ENCODE peak calls at places on chromosomes 6 and 20, in six cellular contexts. O is GM23338, Y is SK-N-SH, L is HCT116, C is HepG2, P is K562. D is an unnamed sample.
A peak's percentile ranks its signal among the peaks of the same experiment; 100 is the strongest.

GRCh38 chr6:83518946-83519489 is 6.7 kb downstream of the PRSS35 start:
- DNase-seq in C (no peak), L (no peak), P (no peak), Y (peak; percentile 37), O (peak; percentile 23), D (no peak)

GRCh38 chr6:132131351-132131750 is 180.2 kb upstream of the CCN2 start:
- DNase-seq in P (no peak), O (no peak), C (no peak), L (no peak), Y (no peak), D (no peak)

GRCh38 chr6:140541288-140541687 is 1166.8 kb upstream of the CITED2 start:
- DNase-seq in L (no peak), Y (no peak), O (no peak), C (no peak), P (no peak), D (no peak)

GRCh38 chr20:6007529-6008103 is 46.2 kb downstream of the LRRN4 start:
- DNase-seq in P (no peak), L (no peak), O (no peak), Y (no peak), C (peak; percentile 99), D (no peak)

GRCh38 chr6:2196079-2196679 is 49.2 kb downstream of the GMDS start:
- DNase-seq in C (peak; percentile 40), O (peak; percentile 75), P (peak; percentile 61), Y (peak; percentile 57), L (peak; percentile 19), D (peak; percentile 48)

GRCh38 chr6:152461556-152461955 is 175.6 kb downstream of the SYNE1 start:
- DNase-seq in P (no peak), Y (no peak), L (no peak), O (no peak), C (no peak), D (no peak)

GRCh38 chr6:156899532-156899931 is 122.4 kb downstream of the ARID1B start:
- DNase-seq in O (peak; percentile 53), P (no peak), L (no peak), Y (no peak), C (no peak), D (no peak)

GRCh38 chr6:50840112-50840813 is 21.6 kb downstream of the TFAP2B start:
- DNase-seq in C (no peak), L (no peak), P (no peak), Y (no peak), O (no peak), D (no peak)

GRCh38 chr20:56626367-56627121 is 2.6 kb upstream of the TFAP2C start:
- DNase-seq in L (peak; percentile 10), Y (peak; percentile 74), P (peak; percentile 48), O (peak; percentile 92), C (no peak), D (no peak)

GRCh38 chr6:85920782-85921181 is 278.1 kb upstream of the SYNCRIP start:
- DNase-seq in L (no peak), O (no peak), Y (no peak), C (no peak), P (no peak), D (no peak)

GRCh38 chr6:160730911-160731310 is 28.9 kb downstream of the PLG start:
- DNase-seq in C (peak; percentile 31), L (no peak), Y (no peak), P (peak; percentile 63), O (peak; percentile 74), D (no peak)

GRCh38 chr6:13466304-13467215 is 20.8 kb downstream of the GFOD1 start:
- DNase-seq in L (peak; percentile 36), C (no peak), Y (no peak), O (no peak), P (no peak), D (no peak)

GRCh38 chr20:33110147-33110825 is 30.8 kb downstream of the BPIFB4 start:
- DNase-seq in Y (no peak), P (no peak), L (no peak), O (no peak), C (no peak), D (no peak)

GRCh38 chr20:57601211-57601570 is 19.0 kb downstream of the ZBP1 start:
- DNase-seq in Y (no peak), L (no peak), C (no peak), O (no peak), P (no peak), D (no peak)

GRCh38 chr6:31948753-31949413 is 3.0 kb downstream of the CFB start:
- DNase-seq in Y (no peak), L (no peak), O (no peak), C (no peak), P (peak; percentile 89), D (no peak)

GRCh38 chr6:35737413-35738211 is 780 bp downstream of the ARMC12 start:
- DNase-seq in L (peak; percentile 65), P (peak; percentile 79), C (peak; percentile 87), O (peak; percentile 36), Y (peak; percentile 79), D (no peak)
- TF ChIP-seq REST in L (no peak), P (no peak), C (no peak), O (no peak), Y (no peak), D (no peak)

GRCh38 chr20:40892642-40893041 is 136.0 kb upstream of the TOP1 start:
- DNase-seq in P (peak; percentile 8), O (peak; percentile 12), C (no peak), Y (no peak), L (no peak), D (no peak)
- TF ChIP-seq CTCF in P (no peak), O (no peak), C (peak; percentile 42), Y (no peak), L (no peak), D (peak; percentile 10)

GRCh38 chr20:46055269-46055668 is 26.3 kb downstream of the SLC12A5 start:
- DNase-seq in O (no peak), L (no peak), P (no peak), Y (no peak), C (no peak), D (no peak)
- H3K27me3 ChIP-seq in O (peaks cover 65% of the 10 kb centered on the region), L (peaks cover 8% of the 10 kb centered on the region), P (peaks cover 5% of the 10 kb centered on the region), Y (no peaks in the 10 kb centered on the region), C (no peaks in the 10 kb centered on the region), D (no peaks in the 10 kb centered on the region)

DNA sequence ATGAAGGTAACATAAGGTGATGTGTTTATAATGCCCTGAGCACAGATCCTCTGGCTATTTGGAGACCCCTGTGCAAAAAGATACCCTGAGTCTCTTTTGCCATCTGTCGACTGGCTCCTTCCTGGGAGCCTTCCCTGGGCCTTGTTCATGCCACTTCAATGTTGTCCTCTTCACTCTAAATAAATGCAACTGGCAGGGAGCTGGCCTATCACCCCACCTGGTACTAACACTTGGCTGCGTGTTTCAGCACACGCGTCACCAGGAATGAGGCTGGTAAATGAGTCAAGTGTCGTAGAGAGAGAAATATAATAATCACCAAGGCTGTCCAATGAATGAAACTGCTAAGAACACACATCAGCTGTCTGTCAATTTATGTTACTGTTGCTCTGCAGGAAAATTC is 374.7 kb upstream of the JARID2 start:
- DNase-seq in L (no peak), P (no peak), Y (no peak), O (no peak), C (no peak), D (no peak)
- TF ChIP-seq REST in L (no peak), P (no peak), Y (no peak), O (no peak), C (no peak), D (no peak)

GRCh38 chr6:158677906-158678305 is 28.1 kb downstream of the SYTL3 start:
- DNase-seq in P (no peak), O (no peak), C (no peak), Y (no peak), L (no peak), D (no peak)
- TF ChIP-seq CTCF in P (no peak), O (no peak), C (no peak), Y (no peak), L (no peak), D (no peak)